ENCODE peak calls at places on chromosomes 1 and 21, in seven cellular contexts. V is CD8-positive, alpha-beta memory T cell; U is H9; O is HAP-1; M is GM23248; W is lower lobe of right lung; N is uterus. E is an unnamed sample.

GRCh38 chr1:171912509-171913185 is 71.3 kb downstream of the DNM3 start:
- DNase-seq in V (no peak), U (no peak), O (no peak), M (no peak), W (no peak), N (no peak), E (no peak)

GRCh38 chr1:34984435-34985062 is 598 bp downstream of the TMEM35B start:
- DNase-seq in V (no peak), U (no peak), O (peak; percentile 38), M (peak; percentile 69), W (peak; percentile 55), N (peak; percentile 64), E (peak; percentile 5)

GRCh38 chr1:6130596-6130995 is 49.5 kb downstream of the CHD5 start:
- DNase-seq in V (no peak), U (no peak), O (no peak), M (no peak), W (peak; percentile 29), N (no peak), E (no peak)

GRCh38 chr21:27646691-27647090 is 679.8 kb upstream of the ADAMTS5 start:
- DNase-seq in V (no peak), U (no peak), O (no peak), M (no peak), W (no peak), N (no peak), E (no peak)

GRCh38 chr1:55206210-55206609 is 9.0 kb downstream of the USP24 start:
- DNase-seq in V (no peak), U (no peak), O (no peak), M (no peak), W (no peak), N (no peak), E (no peak)

GRCh38 chr1:16145030-16145987 is 10.6 kb downstream of the EPHA2 start:
- DNase-seq in V (no peak), U (peak; percentile 80), O (no peak), M (peak; percentile 98), W (peak; percentile 94), N (peak; percentile 79), E (no peak)

GRCh38 chr21:41875086-41875485 is 4.1 kb downstream of the PRDM15 start:
- DNase-seq in V (no peak), U (no peak), O (no peak), M (no peak), W (no peak), N (no peak), E (no peak)

GRCh38 chr1:186482661-186483255 is 21.8 kb upstream of the PDC start:
- DNase-seq in V (no peak), U (peak; percentile 72), O (peak; percentile 80), M (peak; percentile 80), W (peak; percentile 48), N (peak; percentile 50), E (peak; percentile 4)

GRCh38 chr1:232279909-232280308 is 350.0 kb downstream of the SIPA1L2 start:
- DNase-seq in V (no peak), U (no peak), O (no peak), M (no peak), W (no peak), N (no peak), E (no peak)

GRCh38 chr1:232274236-232274855 is 355.6 kb downstream of the SIPA1L2 start:
- DNase-seq in V (no peak), U (no peak), O (no peak), M (no peak), W (no peak), N (no peak), E (no peak)

GRCh38 chr1:232278925-232279324 is 351.0 kb downstream of the SIPA1L2 start:
- DNase-seq in V (no peak), U (no peak), O (no peak), M (no peak), W (no peak), N (no peak), E (no peak)

GRCh38 chr1:232274999-232275706 is 354.8 kb downstream of the SIPA1L2 start:
- DNase-seq in V (no peak), U (no peak), O (no peak), M (no peak), W (no peak), N (no peak), E (no peak)

DNA sequence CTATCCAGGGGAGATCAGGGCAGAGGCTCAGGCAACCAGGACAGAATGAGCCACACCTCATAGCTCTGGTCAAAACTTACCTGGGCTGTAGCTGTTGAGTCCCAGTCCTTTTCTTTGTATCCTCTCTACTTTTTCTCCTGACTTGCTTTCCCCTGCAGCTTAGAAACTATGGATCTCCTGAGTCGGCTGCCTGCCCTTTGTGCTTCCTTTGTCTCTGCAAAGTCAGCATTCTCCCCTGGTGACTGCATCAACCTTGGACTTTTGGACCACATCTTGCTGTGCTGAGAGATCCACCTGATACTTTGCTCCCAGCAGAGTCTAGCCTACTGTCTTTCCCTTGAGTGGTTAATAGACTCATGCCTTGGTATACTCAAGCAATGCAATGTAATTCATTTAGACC is 353.3 kb downstream of the SIPA1L2 start:
- DNase-seq in V (no peak), U (no peak), O (no peak), M (no peak), W (no peak), N (no peak), E (no peak)
- H3K27me3 ChIP-seq in V (no peaks in the 10 kb centered on the region), U (no peaks in the 10 kb centered on the region), O (no peaks in the 10 kb centered on the region), M (peaks cover 7% of the 10 kb centered on the region), W (no peaks in the 10 kb centered on the region), N (no peaks in the 10 kb centered on the region), E (peaks cover 5% of the 10 kb centered on the region)

DNA sequence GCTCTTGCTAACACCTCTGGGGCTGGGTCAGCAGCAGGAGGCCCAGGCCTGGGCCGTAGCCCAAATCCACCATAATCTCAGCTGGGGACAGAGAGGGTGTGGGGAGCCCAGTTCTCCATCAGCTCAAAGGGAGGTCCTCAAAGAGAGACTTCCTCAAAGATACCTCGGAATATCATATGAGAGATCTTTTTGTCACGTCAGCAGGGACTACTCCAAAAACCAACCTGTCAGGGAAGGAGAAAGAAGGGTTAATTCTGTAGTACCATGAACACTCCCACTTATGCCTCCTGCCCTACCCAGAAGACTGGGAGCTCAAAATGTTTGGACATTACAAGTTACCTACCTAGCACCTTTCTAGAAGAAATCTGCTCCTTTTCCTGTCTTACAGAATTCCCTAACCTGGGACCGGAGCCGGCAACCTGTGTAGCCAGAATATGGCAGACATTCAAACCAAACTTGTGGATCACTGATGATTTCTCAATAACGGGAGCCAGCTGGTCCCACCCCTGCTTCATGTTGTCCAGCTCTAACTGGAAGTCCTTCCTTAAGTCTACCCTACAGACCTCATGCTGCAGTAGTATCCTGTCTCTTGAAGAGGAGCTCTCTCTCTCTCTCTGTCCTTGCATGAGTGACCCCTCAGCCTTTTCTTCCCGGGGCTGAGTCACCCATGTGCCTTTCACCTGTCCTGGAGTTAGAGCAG is 4.8 kb downstream of the RSPO1 start:
- DNase-seq in V (no peak), U (no peak), O (no peak), M (no peak), W (no peak), N (no peak), E (no peak)
- H3K27me3 ChIP-seq in V (peaks cover 47% of the 10 kb centered on the region), U (peaks cover 61% of the 10 kb centered on the region), O (peaks cover 79% of the 10 kb centered on the region), M (peaks cover 41% of the 10 kb centered on the region), W (peaks cover 51% of the 10 kb centered on the region), N (no peaks in the 10 kb centered on the region), E (peaks cover 81% of the 10 kb centered on the region)

GRCh38 chr1:160795951-160796383 is at the start of gene LY9:
- DNase-seq in V (peak; percentile 65), U (no peak), O (no peak), M (peak; percentile 4), W (no peak), N (no peak), E (peak; percentile 79)

GRCh38 chr1:160799641-160800040 is 3.7 kb downstream of the LY9 start:
- DNase-seq in V (no peak), U (no peak), O (no peak), M (no peak), W (no peak), N (no peak), E (no peak)

GRCh38 chr1:160798439-160798838 is 2.5 kb downstream of the LY9 start:
- DNase-seq in V (no peak), U (no peak), O (no peak), M (no peak), W (no peak), N (no peak), E (no peak)

GRCh38 chr1:160797861-160798273 is 1.9 kb downstream of the LY9 start:
- DNase-seq in V (peak; percentile 37), U (no peak), O (no peak), M (no peak), W (no peak), N (no peak), E (peak; percentile 53)

DNA sequence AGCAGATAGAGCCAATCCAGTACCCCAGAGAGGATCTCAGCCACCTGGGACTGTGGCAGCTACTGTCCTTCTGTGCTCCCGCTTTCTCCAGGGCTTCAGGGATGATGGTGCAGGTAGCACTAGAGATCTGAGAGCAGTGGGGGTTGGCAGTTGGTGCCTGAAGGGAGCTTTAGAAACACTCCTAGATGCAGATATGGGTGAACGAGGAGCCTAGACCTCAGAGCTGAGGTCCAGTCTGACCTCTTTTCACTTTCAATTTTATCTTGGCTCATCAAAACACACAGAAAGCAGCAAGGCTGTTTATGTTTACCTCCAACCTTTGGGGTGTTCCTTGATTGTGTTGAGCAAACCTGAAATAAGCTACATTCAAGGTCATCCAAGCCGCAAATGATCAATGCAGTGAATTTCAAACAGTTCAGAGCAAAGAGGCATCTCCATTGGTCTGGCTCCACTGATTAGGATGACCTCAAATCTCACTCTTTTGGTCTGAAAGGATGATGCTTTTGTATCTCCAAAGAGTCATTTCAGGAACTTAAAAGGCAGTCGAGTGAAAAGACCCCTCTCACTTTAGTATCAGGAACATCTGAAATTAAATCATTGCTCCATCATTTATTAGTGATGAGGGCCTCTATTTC is 1.3 kb downstream of the LY9 start:
- DNase-seq in V (no peak), U (no peak), O (no peak), M (no peak), W (no peak), N (no peak), E (no peak)
- H3K27me3 ChIP-seq in V (no peaks in the 10 kb centered on the region), U (no peaks in the 10 kb centered on the region), O (no peaks in the 10 kb centered on the region), M (no peaks in the 10 kb centered on the region), W (peaks cover 5% of the 10 kb centered on the region), N (no peaks in the 10 kb centered on the region), E (no peaks in the 10 kb centered on the region)

GRCh38 chr1:85583355-85584263 is 3.0 kb downstream of the CCN1 start:
- DNase-seq in V (no peak), U (no peak), O (peak; percentile 20), M (no peak), W (no peak), N (no peak), E (no peak)

GRCh38 chr1:85581802-85582686 is 1.5 kb downstream of the CCN1 start:
- DNase-seq in V (no peak), U (peak; percentile 64), O (peak; percentile 84), M (peak; percentile 88), W (peak; percentile 80), N (peak; percentile 61), E (no peak)

GRCh38 chr1:85584264-85584781 is 3.8 kb downstream of the CCN1 start:
- DNase-seq in V (no peak), U (no peak), O (peak; percentile 59), M (peak; percentile 88), W (no peak), N (no peak), E (no peak)

GRCh38 chr1:85581138-85581801 is 709 bp downstream of the CCN1 start:
- DNase-seq in V (no peak), U (peak; percentile 79), O (peak; percentile 86), M (peak; percentile 81), W (peak; percentile 81), N (peak; percentile 77), E (no peak)

DNA sequence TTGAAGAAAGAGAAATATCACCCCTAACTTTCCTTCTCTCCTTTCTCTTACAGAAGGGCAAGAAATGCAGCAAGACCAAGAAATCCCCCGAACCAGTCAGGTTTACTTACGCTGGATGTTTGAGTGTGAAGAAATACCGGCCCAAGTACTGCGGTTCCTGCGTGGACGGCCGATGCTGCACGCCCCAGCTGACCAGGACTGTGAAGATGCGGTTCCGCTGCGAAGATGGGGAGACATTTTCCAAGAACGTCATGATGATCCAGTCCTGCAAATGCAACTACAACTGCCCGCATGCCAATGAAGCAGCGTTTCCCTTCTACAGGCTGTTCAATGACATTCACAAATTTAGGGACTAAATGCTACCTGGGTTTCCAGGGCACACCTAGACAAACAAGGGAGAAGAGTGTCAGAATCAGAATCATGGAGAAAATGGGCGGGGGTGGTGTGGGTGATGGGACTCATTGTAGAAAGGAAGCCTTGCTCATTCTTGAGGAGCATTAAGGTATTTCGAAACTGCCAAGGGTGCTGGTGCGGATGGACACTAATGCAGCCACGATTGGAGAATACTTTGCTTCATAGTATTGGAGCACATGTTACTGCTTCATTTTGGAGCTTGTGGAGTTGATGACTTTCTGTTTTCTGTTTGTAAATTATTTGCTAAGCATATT is 2.3 kb downstream of the CCN1 start:
- DNase-seq in V (no peak), U (no peak), O (peak; percentile 60), M (peak; percentile 86), W (no peak), N (peak; percentile 34), E (no peak)
- H3K27me3 ChIP-seq in V (peaks cover 8% of the 10 kb centered on the region), U (peaks cover 5% of the 10 kb centered on the region), O (no peaks in the 10 kb centered on the region), M (no peaks in the 10 kb centered on the region), W (peaks cover 11% of the 10 kb centered on the region), N (no peaks in the 10 kb centered on the region), E (peaks cover 51% of the 10 kb centered on the region)

E was measured in CD4-positive, alpha-beta T cell.